ENCODE peak calls at places on chromosomes 16 and 17, in five cellular contexts. N, A, F, U and D are unnamed samples. For H3K9me3, the result is how much of the 10 kb centered on the place peaks cover.

GRCh38 chr16:31477220-31478216 is 5.4 kb upstream of the SLC5A2 start:
- DNase-seq in A (peak), N (no peak), F (no peak), U (peak), D (no peak)

GRCh38 chr17:32910769-32911168 is 17.2 kb upstream of the TMEM98 start:
- DNase-seq in N (no peak), F (no peak), A (no peak), U (no peak), D (no peak)

GRCh38 chr17:76072149-76072858 is at the start of gene SRP68:
- DNase-seq in U (peak), A (peak), F (peak), N (peak), D (peak)

GRCh38 chr17:58375811-58376210 is 23.8 kb upstream of the SUPT4H1 start:
- DNase-seq in A (no peak), F (no peak), U (no peak), N (no peak), D (no peak)

GRCh38 chr17:68539536-68540469 is 27.6 kb downstream of the PRKAR1A start:
- DNase-seq in U (no peak), N (peak), A (no peak), F (no peak), D (peak)

GRCh38 chr17:19726615-19727376 is 10.4 kb upstream of the SLC47A2 start:
- DNase-seq in N (peak), A (no peak), U (no peak), F (no peak), D (no peak)

GRCh38 chr17:1047177-1047885 is 50.4 kb downstream of the TIMM22 start:
- DNase-seq in U (no peak), F (peak), N (peak), A (no peak), D (no peak)

GRCh38 chr17:13070732-13071131 is 52.9 kb upstream of the ELAC2 start:
- DNase-seq in U (no peak), A (no peak), F (no peak), N (no peak), D (no peak)

GRCh38 chr17:74605361-74605760 is 13.3 kb upstream of the CD300LD start:
- DNase-seq in A (peak), F (peak), U (no peak), N (peak), D (no peak)

GRCh38 chr16:16122264-16122663 is 101.0 kb downstream of the ABCC6 start:
- DNase-seq in U (no peak), N (no peak), F (no peak), A (no peak), D (no peak)

GRCh38 chr16:81366316-81366932 is 51.7 kb downstream of the GAN start:
- DNase-seq in U (peak), F (no peak), A (no peak), N (peak), D (no peak)

GRCh38 chr16:80803341-80804060 is 897 bp downstream of the CDYL2 start:
- DNase-seq in U (peak), A (peak), N (peak), F (no peak), D (no peak)

GRCh38 chr16:65919116-65919515 is 447.4 kb upstream of the CDH5 start:
- DNase-seq in A (no peak), F (no peak), N (no peak), U (no peak), D (no peak)

GRCh38 chr16:65922923-65923322 is 443.6 kb upstream of the CDH5 start:
- DNase-seq in U (no peak), F (no peak), A (no peak), N (no peak), D (no peak)

GRCh38 chr16:65919977-65920376 is 446.5 kb upstream of the CDH5 start:
- DNase-seq in A (no peak), F (no peak), U (no peak), N (no peak), D (no peak)

GRCh38 chr16:65916995-65917394 is 449.5 kb upstream of the CDH5 start:
- DNase-seq in U (no peak), N (no peak), A (no peak), F (no peak), D (no peak)

GRCh38 chr16:65917466-65917865 is 449.0 kb upstream of the CDH5 start:
- DNase-seq in N (peak), A (no peak), F (no peak), U (no peak), D (no peak)
- H3K4me3 ChIP-seq in N (no peak), A (no peak), F (no peak), U (no peak), D (no peak)

DNA sequence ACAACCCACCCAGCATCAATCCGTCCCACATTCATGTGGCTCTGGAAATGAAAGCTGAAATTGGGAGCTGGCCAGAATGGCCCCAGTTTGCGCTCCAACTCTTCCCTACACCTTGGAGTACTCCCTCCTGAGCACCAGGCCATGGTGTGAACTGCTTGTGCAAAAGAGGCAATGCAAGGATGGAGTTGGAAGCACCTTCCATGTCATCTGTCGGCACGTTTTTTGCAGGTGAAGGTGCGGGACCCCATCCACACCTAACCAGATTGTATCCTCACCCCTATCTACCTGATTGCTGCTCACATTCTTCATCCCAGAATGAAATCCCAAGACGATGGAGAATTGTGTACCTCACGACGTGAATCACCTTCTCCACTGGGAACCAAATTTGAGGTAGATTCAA is 136.6 kb upstream of the WSB1 start:
- DNase-seq in A (no peak), F (peak), U (no peak), N (no peak), D (no peak)
- H3K9me3 ChIP-seq in A (under half), F (under half), U (under half), N (under half), D (under half)

GRCh38 chr16:29702307-29702706 is 23.3 kb downstream of the QPRT start:
- DNase-seq in N (no peak), A (no peak), F (no peak), U (peak), D (no peak)
- H3K4me3 ChIP-seq in N (no peak), A (no peak), F (no peak), U (peak), D (no peak)

DNA sequence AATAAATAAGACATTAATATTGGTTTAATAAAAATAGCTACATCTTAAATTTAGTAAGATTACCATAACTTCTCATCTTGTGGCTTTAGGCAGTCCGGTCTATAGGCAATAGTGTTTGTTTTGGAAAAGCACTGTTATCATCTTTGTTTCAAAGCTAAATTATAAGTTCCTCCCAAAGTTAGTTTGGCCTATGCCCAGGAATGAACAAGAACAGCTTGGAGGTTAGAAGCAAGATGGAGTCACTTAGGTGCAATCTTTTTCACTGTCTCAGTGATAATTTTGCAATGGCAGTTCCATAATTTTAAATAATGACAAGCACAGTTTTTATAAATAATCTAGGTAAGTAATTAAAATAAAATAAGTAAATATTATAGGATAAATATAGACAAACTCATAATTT is 6.0 kb upstream of the LDHD start:
- DNase-seq in A (no peak), U (no peak), N (no peak), F (no peak), D (no peak)
- H3K9me3 ChIP-seq in A (under half), U (under half), N (under half), F (under half), D (under half)

DNA sequence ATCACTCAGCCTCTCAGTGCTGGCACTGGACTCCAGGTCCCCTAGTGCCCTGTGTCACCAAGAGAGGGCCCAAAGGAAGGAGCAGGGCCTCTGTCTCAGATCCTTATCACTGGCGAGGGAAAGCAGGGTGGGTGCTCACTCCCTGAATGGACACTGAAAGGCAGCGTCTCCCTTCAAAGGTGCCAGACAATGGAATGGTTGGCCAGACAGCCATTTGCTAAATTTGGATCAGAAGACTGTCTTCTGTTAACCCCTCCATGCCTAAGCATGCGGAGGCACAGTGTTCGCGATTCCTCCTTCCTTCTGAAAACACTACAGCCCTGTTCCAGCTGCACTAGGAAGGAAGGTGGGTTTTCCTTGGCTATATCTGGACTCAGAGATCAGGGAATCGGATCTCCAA is 48.4 kb downstream of the SRCIN1 start:
- DNase-seq in A (no peak), F (no peak), U (no peak), N (no peak), D (no peak)
- H3K4me3 ChIP-seq in A (no peak), F (no peak), U (no peak), N (no peak), D (peak)

DNA sequence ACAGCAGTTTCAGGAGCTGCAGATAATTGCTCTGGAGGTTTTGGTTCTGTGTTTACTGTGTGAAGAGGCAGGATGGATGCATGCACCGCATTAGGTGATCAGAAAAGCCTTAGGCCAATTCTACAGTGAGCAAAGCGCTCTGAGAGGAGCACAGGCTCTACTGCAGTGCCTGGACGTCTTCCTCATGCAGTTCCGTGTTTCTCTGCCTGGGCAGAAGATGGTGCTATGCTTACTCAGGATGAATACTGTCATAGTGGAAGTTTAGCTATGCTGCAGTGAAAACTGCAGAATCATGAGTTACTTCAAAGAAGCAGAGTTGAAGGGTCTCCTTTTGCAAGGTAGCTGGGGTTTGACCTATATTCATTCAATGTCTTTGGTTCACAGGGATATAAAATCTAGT is 1012.4 kb downstream of the KCNJ18 start:
- DNase-seq in U (no peak), N (no peak), F (no peak), A (no peak), D (no peak)
- H3K9me3 ChIP-seq in U (under half), N (under half), F (under half), A (under half), D (under half)

DNA sequence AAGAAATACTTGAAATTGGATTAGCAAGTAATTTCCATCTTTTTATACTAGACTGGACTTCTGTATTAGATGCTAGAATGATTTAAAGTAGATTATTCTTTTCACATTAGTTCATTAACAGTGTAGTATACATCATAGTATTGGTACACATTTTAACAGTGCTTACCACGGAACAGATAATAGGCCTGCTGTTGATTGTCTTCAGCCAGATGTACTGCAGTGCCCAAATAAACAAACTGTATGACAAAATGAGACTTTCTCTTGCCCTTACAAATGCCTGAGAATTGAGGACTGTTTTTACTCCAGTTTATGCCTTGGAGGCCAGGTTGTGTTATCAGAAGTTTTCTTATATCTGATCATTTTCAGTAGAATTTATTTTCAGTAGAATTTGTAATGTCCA is 631 bp downstream of the EVI2A start:
- DNase-seq in N (peak), U (no peak), F (no peak), A (no peak), D (no peak)
- H3K4me3 ChIP-seq in N (no peak), U (peak), F (peak), A (no peak), D (no peak)

DNA sequence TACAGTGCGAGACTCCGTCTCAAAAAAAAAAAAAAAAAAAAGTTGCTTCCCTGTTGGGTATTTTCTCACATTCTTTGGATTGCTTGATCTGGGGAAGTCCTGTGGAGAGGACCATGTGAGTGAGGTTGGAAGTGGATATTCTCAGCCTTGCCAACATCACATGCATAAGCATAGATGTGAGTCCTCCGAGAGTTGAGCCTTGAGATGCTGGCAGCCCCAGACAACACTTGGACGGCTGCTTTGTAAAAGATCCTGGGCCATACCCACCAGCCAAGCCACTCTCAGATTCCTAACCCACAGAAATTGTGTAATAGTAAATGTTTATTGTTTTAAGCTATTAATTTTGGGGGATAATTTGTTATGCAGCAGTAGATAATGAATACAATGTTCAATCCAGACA is 1570.0 kb upstream of the GOT2 start:
- DNase-seq in A (no peak), N (no peak), U (no peak), F (no peak), D (no peak)
- H3K9me3 ChIP-seq in A (under half), N (under half), U (under half), F (under half), D (under half)

GRCh38 chr17:36085710-36086268 is 4.2 kb downstream of the CCL3 start:
- DNase-seq in U (no peak), A (peak), N (peak), F (no peak), D (peak)
- H3K4me3 ChIP-seq in U (no peak), A (no peak), N (no peak), F (no peak), D (no peak)

DNA sequence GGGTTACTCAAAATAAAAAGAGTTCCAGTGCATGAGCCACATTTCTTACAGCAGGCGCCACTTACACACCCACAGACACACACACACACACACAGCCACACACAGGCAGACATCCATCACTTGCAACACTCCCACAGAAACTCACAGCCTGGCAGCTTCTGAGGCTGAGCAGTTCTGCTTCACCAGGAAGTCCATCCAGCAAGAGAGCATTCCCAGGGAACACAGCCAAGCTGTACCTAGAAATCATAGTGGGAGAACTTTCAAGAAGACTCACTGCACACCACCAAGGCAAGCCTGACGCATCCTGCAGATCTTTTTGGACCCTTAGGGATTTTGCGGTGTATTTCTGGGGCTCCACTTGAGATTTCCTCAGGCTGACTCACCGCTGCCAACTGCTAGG is 140.9 kb upstream of the WSB1 start:
- DNase-seq in A (no peak), U (no peak), N (no peak), F (no peak), D (no peak)
- H3K9me3 ChIP-seq in A (under half), U (under half), N (under half), F (under half), D (under half)